ENCODE peak calls at places on chromosome X, in seven cellular contexts. One of them, this sample, is unnamed.

GRCh38 chrX:84221181-84221580 is 33.2 kb upstream of the RPS6KA6 start:
- DNase-seq in NCI-H2029 treated with DMSO at 0.1 percent for 48 hours: no peak
- DNase-seq in stimulated activated CD8-positive, alpha-beta memory T cell treated with anti-CD3 and anti-CD28 coated beads, Interleukin-15, amount 100 ng/mL, for 24 hours: no peak
- DNase-seq in effector memory CD8-positive, alpha-beta T cell: no peak
- DNase-seq in WTC11: no peak
- DNase-seq in stimulated activated CD4-positive, alpha-beta T cell treated with anti-CD3 and anti-CD28 coated beads, Interleukin-2, amount 100 ng/mL, for 4 hours: no peak
- DNase-seq in T-helper 9 cell: no peak
- DNase-seq in this sample: no peak

GRCh38 chrX:133335027-133335426 is 80.3 kb downstream of the GPC4 start:
- DNase-seq in NCI-H2029 treated with DMSO at 0.1 percent for 48 hours: peak
- DNase-seq in stimulated activated CD8-positive, alpha-beta memory T cell treated with anti-CD3 and anti-CD28 coated beads, Interleukin-15, amount 100 ng/mL, for 24 hours: no peak
- DNase-seq in effector memory CD8-positive, alpha-beta T cell: no peak
- DNase-seq in WTC11: no peak
- DNase-seq in stimulated activated CD4-positive, alpha-beta T cell treated with anti-CD3 and anti-CD28 coated beads, Interleukin-2, amount 100 ng/mL, for 4 hours: no peak
- DNase-seq in T-helper 9 cell: no peak
- DNase-seq in this sample: no peak

GRCh38 chrX:79524642-79525041 is 157.5 kb upstream of the ITM2A start:
- DNase-seq in NCI-H2029 treated with DMSO at 0.1 percent for 48 hours: no peak
- DNase-seq in stimulated activated CD8-positive, alpha-beta memory T cell treated with anti-CD3 and anti-CD28 coated beads, Interleukin-15, amount 100 ng/mL, for 24 hours: no peak
- DNase-seq in effector memory CD8-positive, alpha-beta T cell: no peak
- DNase-seq in WTC11: no peak
- DNase-seq in stimulated activated CD4-positive, alpha-beta T cell treated with anti-CD3 and anti-CD28 coated beads, Interleukin-2, amount 100 ng/mL, for 4 hours: no peak
- DNase-seq in T-helper 9 cell: no peak
- DNase-seq in this sample: no peak

GRCh38 chrX:133527415-133527814 is 112.1 kb upstream of the GPC4 start:
- DNase-seq in NCI-H2029 treated with DMSO at 0.1 percent for 48 hours: no peak
- DNase-seq in stimulated activated CD8-positive, alpha-beta memory T cell treated with anti-CD3 and anti-CD28 coated beads, Interleukin-15, amount 100 ng/mL, for 24 hours: no peak
- DNase-seq in effector memory CD8-positive, alpha-beta T cell: no peak
- DNase-seq in WTC11: no peak
- DNase-seq in stimulated activated CD4-positive, alpha-beta T cell treated with anti-CD3 and anti-CD28 coated beads, Interleukin-2, amount 100 ng/mL, for 4 hours: no peak
- DNase-seq in T-helper 9 cell: no peak
- DNase-seq in this sample: no peak

GRCh38 chrX:30888526-30889146 is 418 bp downstream of the TAB3 start:
- DNase-seq in NCI-H2029 treated with DMSO at 0.1 percent for 48 hours: no peak
- DNase-seq in stimulated activated CD8-positive, alpha-beta memory T cell treated with anti-CD3 and anti-CD28 coated beads, Interleukin-15, amount 100 ng/mL, for 24 hours: peak
- DNase-seq in effector memory CD8-positive, alpha-beta T cell: peak
- DNase-seq in WTC11: peak
- DNase-seq in stimulated activated CD4-positive, alpha-beta T cell treated with anti-CD3 and anti-CD28 coated beads, Interleukin-2, amount 100 ng/mL, for 4 hours: no peak
- DNase-seq in T-helper 9 cell: no peak
- DNase-seq in this sample: no peak

GRCh38 chrX:17713288-17713687 is 24.0 kb upstream of the SCML1 start:
- DNase-seq in NCI-H2029 treated with DMSO at 0.1 percent for 48 hours: no peak
- DNase-seq in stimulated activated CD8-positive, alpha-beta memory T cell treated with anti-CD3 and anti-CD28 coated beads, Interleukin-15, amount 100 ng/mL, for 24 hours: no peak
- DNase-seq in effector memory CD8-positive, alpha-beta T cell: no peak
- DNase-seq in WTC11: no peak
- DNase-seq in stimulated activated CD4-positive, alpha-beta T cell treated with anti-CD3 and anti-CD28 coated beads, Interleukin-2, amount 100 ng/mL, for 4 hours: no peak
- DNase-seq in T-helper 9 cell: no peak
- DNase-seq in this sample: no peak

GRCh38 chrX:6738518-6739470 is 203.9 kb upstream of the VCX3A start:
- DNase-seq in NCI-H2029 treated with DMSO at 0.1 percent for 48 hours: no peak
- DNase-seq in stimulated activated CD8-positive, alpha-beta memory T cell treated with anti-CD3 and anti-CD28 coated beads, Interleukin-15, amount 100 ng/mL, for 24 hours: no peak
- DNase-seq in effector memory CD8-positive, alpha-beta T cell: no peak
- DNase-seq in WTC11: no peak
- DNase-seq in stimulated activated CD4-positive, alpha-beta T cell treated with anti-CD3 and anti-CD28 coated beads, Interleukin-2, amount 100 ng/mL, for 4 hours: no peak
- DNase-seq in T-helper 9 cell: no peak
- DNase-seq in this sample: no peak

GRCh38 chrX:109826954-109827708 is 94.1 kb upstream of the ACSL4 start:
- DNase-seq in NCI-H2029 treated with DMSO at 0.1 percent for 48 hours: no peak
- DNase-seq in stimulated activated CD8-positive, alpha-beta memory T cell treated with anti-CD3 and anti-CD28 coated beads, Interleukin-15, amount 100 ng/mL, for 24 hours: no peak
- DNase-seq in effector memory CD8-positive, alpha-beta T cell: no peak
- DNase-seq in WTC11: no peak
- DNase-seq in stimulated activated CD4-positive, alpha-beta T cell treated with anti-CD3 and anti-CD28 coated beads, Interleukin-2, amount 100 ng/mL, for 4 hours: no peak
- DNase-seq in T-helper 9 cell: no peak
- DNase-seq in this sample: no peak

GRCh38 chrX:115562492-115562872 is 1.5 kb downstream of the PLS3 start:
- DNase-seq in NCI-H2029 treated with DMSO at 0.1 percent for 48 hours: no peak
- DNase-seq in stimulated activated CD8-positive, alpha-beta memory T cell treated with anti-CD3 and anti-CD28 coated beads, Interleukin-15, amount 100 ng/mL, for 24 hours: no peak
- DNase-seq in effector memory CD8-positive, alpha-beta T cell: no peak
- DNase-seq in WTC11: no peak
- DNase-seq in stimulated activated CD4-positive, alpha-beta T cell treated with anti-CD3 and anti-CD28 coated beads, Interleukin-2, amount 100 ng/mL, for 4 hours: no peak
- DNase-seq in T-helper 9 cell: no peak
- DNase-seq in this sample: no peak

GRCh38 chrX:102720237-102721168 is at the start of gene GPRASP3:
- DNase-seq in NCI-H2029 treated with DMSO at 0.1 percent for 48 hours: peak
- DNase-seq in stimulated activated CD8-positive, alpha-beta memory T cell treated with anti-CD3 and anti-CD28 coated beads, Interleukin-15, amount 100 ng/mL, for 24 hours: peak
- DNase-seq in effector memory CD8-positive, alpha-beta T cell: peak
- DNase-seq in WTC11: peak
- DNase-seq in stimulated activated CD4-positive, alpha-beta T cell treated with anti-CD3 and anti-CD28 coated beads, Interleukin-2, amount 100 ng/mL, for 4 hours: peak
- DNase-seq in T-helper 9 cell: peak
- DNase-seq in this sample: no peak

This sample was measured in KG1.